ENCODE peak calls at places on chromosome 18, in six cellular contexts. S is K562, W is H1, I is GM12878, T is HCT116, X is HepG2. Q is an unnamed sample.

GRCh38 chr18:2482711-2483475 is 88.4 kb downstream of the METTL4 start:
- DNase-seq in S (no peak), W (no peak), I (no peak), T (no peak), X (no peak), Q (no peak)

GRCh38 chr18:2680216-2680792 is 24.8 kb downstream of the SMCHD1 start:
- DNase-seq in S (no peak), W (no peak), I (no peak), T (no peak), X (no peak), Q (no peak)

GRCh38 chr18:32773187-32773712 is 427 bp upstream of the KLHL14 start:
- DNase-seq in S (no peak), W (no peak), I (no peak), T (no peak), X (no peak), Q (no peak)

GRCh38 chr18:77700051-77700450 is 450.4 kb downstream of the GALR1 start:
- DNase-seq in S (no peak), W (no peak), I (no peak), T (no peak), X (no peak), Q (no peak)

GRCh38 chr18:59885579-59886163 is 14.1 kb upstream of the PMAIP1 start:
- DNase-seq in S (no peak), W (no peak), I (peak; percentile 78), T (no peak), X (no peak), Q (no peak)

GRCh38 chr18:25099838-25100393 is 252.1 kb downstream of the ZNF521 start:
- DNase-seq in S (no peak), W (no peak), I (no peak), T (no peak), X (no peak), Q (no peak)

GRCh38 chr18:52340466-52341378 is 725 bp downstream of the DCC start:
- DNase-seq in S (no peak), W (no peak), I (no peak), T (no peak), X (no peak), Q (no peak)

GRCh38 chr18:58541789-58542425 is 87.0 kb downstream of the ALPK2 start:
- DNase-seq in S (no peak), W (peak; percentile 23), I (peak; percentile 91), T (peak; percentile 88), X (peak; percentile 41), Q (no peak)

GRCh38 chr18:13291299-13291698 is 72.7 kb downstream of the LDLRAD4 start:
- DNase-seq in S (no peak), W (no peak), I (no peak), T (no peak), X (no peak), Q (no peak)

GRCh38 chr18:69755041-69755440 is 192.6 kb downstream of the CD226 start:
- DNase-seq in S (no peak), W (no peak), I (no peak), T (no peak), X (no peak), Q (no peak)

GRCh38 chr18:58541137-58541788 is 87.6 kb downstream of the ALPK2 start:
- DNase-seq in S (no peak), W (peak; percentile 23), I (no peak), T (peak; percentile 74), X (no peak), Q (no peak)

GRCh38 chr18:8435376-8435775 is 173.9 kb upstream of the RAB12 start:
- DNase-seq in S (no peak), W (no peak), I (no peak), T (no peak), X (no peak), Q (no peak)

GRCh38 chr18:75405341-75405740 is 22.2 kb downstream of the SMIM21 start:
- DNase-seq in S (no peak), W (no peak), I (no peak), T (no peak), X (no peak), Q (no peak)

GRCh38 chr18:58300867-58301266 is 256.8 kb downstream of the NEDD4L start:
- DNase-seq in S (no peak), W (no peak), I (no peak), T (no peak), X (no peak), Q (no peak)

GRCh38 chr18:24546304-24546703 is 85.9 kb downstream of the HRH4 start:
- DNase-seq in S (no peak), W (no peak), I (no peak), T (no peak), X (no peak), Q (no peak)

GRCh38 chr18:57921708-57922107 is 118.6 kb upstream of the ATP8B1 start:
- DNase-seq in S (peak; percentile 32), W (no peak), I (no peak), T (peak; percentile 23), X (peak; percentile 12), Q (no peak)

GRCh38 chr18:75334869-75335268 is 92.6 kb downstream of the SMIM21 start:
- DNase-seq in S (no peak), W (no peak), I (no peak), T (no peak), X (no peak), Q (no peak)

GRCh38 chr18:3328522-3328921 is 66.6 kb downstream of the MYL12B start:
- DNase-seq in S (no peak), W (no peak), I (no peak), T (no peak), X (no peak), Q (no peak)

GRCh38 chr18:5425721-5426120 is 118.1 kb downstream of the EPB41L3 start:
- DNase-seq in S (no peak), W (no peak), I (no peak), T (no peak), X (no peak), Q (no peak)

GRCh38 chr18:48825101-48825745 is 125.5 kb downstream of the SMAD7 start:
- DNase-seq in S (no peak), W (no peak), I (no peak), T (no peak), X (no peak), Q (no peak)

GRCh38 chr18:65380571-65380970 is 370.2 kb upstream of the CDH7 start:
- DNase-seq in S (no peak), W (no peak), I (no peak), T (no peak), X (no peak), Q (no peak)

GRCh38 chr18:13218376-13219011 is at the start of gene LDLRAD4:
- DNase-seq in S (no peak), W (no peak), I (no peak), T (no peak), X (no peak), Q (peak; percentile 39)

GRCh38 chr18:29191263-29191662 is 1014.3 kb upstream of the CDH2 start:
- DNase-seq in S (no peak), W (no peak), I (no peak), T (no peak), X (peak; percentile 1), Q (no peak)

GRCh38 chr18:62523631-62524442 is 1.0 kb downstream of the ZCCHC2 start:
- DNase-seq in S (peak; percentile 15), W (no peak), I (no peak), T (no peak), X (no peak), Q (peak; percentile 64)

GRCh38 chr18:46283895-46284295 is 179.7 kb downstream of the HAUS1 start:
- DNase-seq in S (no peak), W (no peak), I (no peak), T (no peak), X (no peak), Q (peak; percentile 5)

GRCh38 chr18:55587341-55588000 is 521 bp downstream of the TCF4 start:
- DNase-seq in S (peak; percentile 44), W (no peak), I (no peak), T (no peak), X (no peak), Q (no peak)

GRCh38 chr18:34493099-34493544 is 217.0 kb upstream of the DTNA start:
- DNase-seq in S (no peak), W (peak; percentile 49), I (no peak), T (no peak), X (peak; percentile 72), Q (peak; percentile 42)
- TF ChIP-seq JUND in S (no peak), W (peak; percentile 86), I (peak; percentile 66), T (no peak), X (peak; percentile 83), Q (no peak)

GRCh38 chr18:10530852-10531251 is 5.0 kb downstream of the NAPG start:
- DNase-seq in S (peak; percentile 58), W (no peak), I (no peak), T (no peak), X (no peak), Q (no peak)
- TF ChIP-seq JUND in S (peak; percentile 76), W (no peak), I (no peak), T (no peak), X (no peak), Q (no peak)

GRCh38 chr18:50311573-50312106 is 24.1 kb upstream of the CXXC1 start:
- DNase-seq in S (no peak), W (no peak), I (no peak), T (no peak), X (no peak), Q (no peak)

GRCh38 chr18:50307738-50308470 is 20.4 kb upstream of the CXXC1 start:
- DNase-seq in S (peak; percentile 84), W (peak; percentile 53), I (peak; percentile 73), T (no peak), X (peak; percentile 85), Q (peak; percentile 80)

GRCh38 chr18:50310080-50310479 is 22.6 kb upstream of the CXXC1 start:
- DNase-seq in S (no peak), W (no peak), I (no peak), T (no peak), X (no peak), Q (no peak)

GRCh38 chr18:50306944-50307343 is 19.5 kb upstream of the CXXC1 start:
- DNase-seq in S (peak; percentile 12), W (no peak), I (no peak), T (no peak), X (no peak), Q (peak; percentile 12)

DNA sequence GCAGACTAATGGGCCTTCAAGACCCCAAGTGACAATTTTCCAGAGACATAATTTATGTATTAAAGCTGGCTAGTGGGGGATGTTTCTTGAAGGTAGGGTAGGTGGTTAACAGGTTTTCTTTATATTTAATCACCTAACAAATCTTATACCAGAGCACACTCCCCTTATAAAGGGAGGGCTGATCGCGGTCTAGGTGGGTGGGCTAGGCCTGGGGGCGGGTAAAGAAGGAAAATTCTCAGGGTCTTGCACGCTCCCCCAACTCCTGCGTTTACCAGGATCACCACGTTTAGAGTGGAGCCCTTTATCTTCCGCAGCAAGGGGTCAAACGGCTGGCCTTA is 19.9 kb upstream of the CXXC1 start:
- DNase-seq in S (no peak), W (no peak), I (no peak), T (no peak), X (no peak), Q (no peak)
- TF ChIP-seq JUND in S (no peak), W (no peak), I (no peak), T (no peak), X (no peak), Q (no peak)

GRCh38 chr18:34730774-34731173 is 20.7 kb downstream of the DTNA start:
- DNase-seq in S (no peak), W (no peak), I (no peak), T (no peak), X (no peak), Q (no peak)
- TF ChIP-seq JUND in S (no peak), W (no peak), I (no peak), T (no peak), X (no peak), Q (no peak)